ENCODE peak calls at places on chromosomes 2 and 18, in six cellular contexts. One of them, this sample, is unnamed.

GRCh38 chr2:63712748-63713147 is 124.0 kb downstream of the MDH1 start:
- DNase-seq in MM.1S: no peak
- DNase-seq in SK-N-SH: no peak
- DNase-seq in HCT116: no peak
- DNase-seq in PC-3: no peak
- DNase-seq in GM23248: peak; percentile 94
- DNase-seq in this sample: peak; percentile 13

GRCh38 chr2:102509749-102510148 is 36.7 kb downstream of the SLC9A4 start:
- DNase-seq in GM23248: no peak
- DNase-seq in PC-3: peak; percentile 58
- DNase-seq in HCT116: no peak
- DNase-seq in MM.1S: no peak
- DNase-seq in SK-N-SH: no peak
- DNase-seq in this sample: no peak

GRCh38 chr2:53242090-53242489 is 525.5 kb upstream of the CHAC2 start:
- DNase-seq in GM23248: peak; percentile 5
- DNase-seq in MM.1S: no peak
- DNase-seq in SK-N-SH: no peak
- DNase-seq in PC-3: no peak
- DNase-seq in HCT116: no peak
- DNase-seq in this sample: no peak

GRCh38 chr2:51996569-51996917 is 964.6 kb upstream of the NRXN1 start:
- DNase-seq in HCT116: no peak
- DNase-seq in GM23248: no peak
- DNase-seq in PC-3: no peak
- DNase-seq in SK-N-SH: no peak
- DNase-seq in MM.1S: no peak
- DNase-seq in this sample: no peak

GRCh38 chr2:3778841-3779505 is 75.6 kb downstream of the DCDC2C start:
- DNase-seq in MM.1S: no peak
- DNase-seq in HCT116: no peak
- DNase-seq in PC-3: no peak
- DNase-seq in SK-N-SH: no peak
- DNase-seq in GM23248: no peak
- DNase-seq in this sample: no peak

GRCh38 chr18:36464126-36464651 is 166.7 kb downstream of the FHOD3 start:
- DNase-seq in HCT116: no peak
- DNase-seq in PC-3: no peak
- DNase-seq in GM23248: no peak
- DNase-seq in MM.1S: no peak
- DNase-seq in SK-N-SH: no peak
- DNase-seq in this sample: peak; percentile 23

GRCh38 chr2:172640389-172640788 is 84.5 kb downstream of the PDK1 start:
- DNase-seq in MM.1S: no peak
- DNase-seq in GM23248: peak; percentile 36
- DNase-seq in HCT116: no peak
- DNase-seq in PC-3: peak; percentile 45
- DNase-seq in SK-N-SH: no peak
- DNase-seq in this sample: no peak

GRCh38 chr18:48462510-48462909 is 53.3 kb upstream of the ZBTB7C start:
- DNase-seq in GM23248: no peak
- DNase-seq in HCT116: no peak
- DNase-seq in PC-3: no peak
- DNase-seq in SK-N-SH: no peak
- DNase-seq in MM.1S: no peak
- DNase-seq in this sample: no peak

GRCh38 chr2:30216157-30216556 is 15.2 kb upstream of the LBH start:
- DNase-seq in PC-3: no peak
- DNase-seq in HCT116: no peak
- DNase-seq in MM.1S: no peak
- DNase-seq in GM23248: peak; percentile 79
- DNase-seq in SK-N-SH: no peak
- DNase-seq in this sample: no peak

GRCh38 chr2:69642709-69643601 is 584 bp downstream of the AAK1 start:
- DNase-seq in HCT116: no peak
- DNase-seq in GM23248: peak; percentile 90
- DNase-seq in MM.1S: peak; percentile 80
- DNase-seq in SK-N-SH: peak; percentile 55
- DNase-seq in PC-3: peak; percentile 74
- DNase-seq in this sample: peak; percentile 72

GRCh38 chr2:50729306-50730105 is 302.4 kb downstream of the NRXN1 start:
- DNase-seq in MM.1S: no peak
- DNase-seq in GM23248: no peak
- DNase-seq in PC-3: no peak
- DNase-seq in SK-N-SH: no peak
- DNase-seq in HCT116: no peak
- DNase-seq in this sample: no peak

GRCh38 chr2:177616731-177617130 is 224.2 kb downstream of the AGPS start:
- DNase-seq in GM23248: no peak
- DNase-seq in MM.1S: no peak
- DNase-seq in HCT116: no peak
- DNase-seq in SK-N-SH: no peak
- DNase-seq in PC-3: no peak
- DNase-seq in this sample: no peak

GRCh38 chr2:209411718-209412117 is 12.1 kb upstream of the MAP2 start:
- DNase-seq in GM23248: no peak
- DNase-seq in PC-3: peak; percentile 29
- DNase-seq in MM.1S: no peak
- DNase-seq in HCT116: no peak
- DNase-seq in SK-N-SH: no peak
- DNase-seq in this sample: no peak

GRCh38 chr2:146814971-146815370 is 1029.9 kb upstream of the ACVR2A start:
- DNase-seq in MM.1S: no peak
- DNase-seq in HCT116: no peak
- DNase-seq in PC-3: peak; percentile 89
- DNase-seq in GM23248: no peak
- DNase-seq in SK-N-SH: no peak
- DNase-seq in this sample: no peak

GRCh38 chr2:112482309-112483046 is 522 bp downstream of the TTL start:
- DNase-seq in MM.1S: peak; percentile 39
- DNase-seq in SK-N-SH: peak; percentile 77
- DNase-seq in HCT116: no peak
- DNase-seq in GM23248: peak; percentile 69
- DNase-seq in PC-3: peak; percentile 41
- DNase-seq in this sample: peak; percentile 61

GRCh38 chr2:52572469-52572894 is 1195.1 kb upstream of the CHAC2 start:
- DNase-seq in HCT116: no peak
- DNase-seq in GM23248: no peak
- DNase-seq in MM.1S: no peak
- DNase-seq in PC-3: no peak
- DNase-seq in SK-N-SH: peak; percentile 3
- DNase-seq in this sample: no peak

GRCh38 chr18:79197531-79197930 is 128.3 kb downstream of the ATP9B start:
- DNase-seq in HCT116: no peak
- DNase-seq in PC-3: no peak
- DNase-seq in GM23248: no peak
- DNase-seq in MM.1S: peak; percentile 66
- DNase-seq in SK-N-SH: no peak
- DNase-seq in this sample: no peak

GRCh38 chr2:120224256-120224655 is 1.1 kb upstream of the TMEM185B start:
- DNase-seq in PC-3: no peak
- DNase-seq in MM.1S: no peak
- DNase-seq in SK-N-SH: no peak
- DNase-seq in GM23248: no peak
- DNase-seq in HCT116: no peak
- DNase-seq in this sample: no peak

GRCh38 chr2:858646-859045 is 92.0 kb upstream of the SNTG2 start:
- DNase-seq in HCT116: no peak
- DNase-seq in MM.1S: no peak
- DNase-seq in GM23248: no peak
- DNase-seq in PC-3: no peak
- DNase-seq in SK-N-SH: no peak
- DNase-seq in this sample: no peak

GRCh38 chr18:45724591-45724990 is 610 bp downstream of the SLC14A1 start:
- DNase-seq in GM23248: no peak
- DNase-seq in SK-N-SH: no peak
- DNase-seq in HCT116: no peak
- DNase-seq in PC-3: no peak
- DNase-seq in MM.1S: no peak
- DNase-seq in this sample: no peak

GRCh38 chr2:142234701-142235100 is 103.9 kb upstream of the LRP1B start:
- DNase-seq in SK-N-SH: no peak
- DNase-seq in HCT116: no peak
- DNase-seq in GM23248: no peak
- DNase-seq in MM.1S: no peak
- DNase-seq in PC-3: no peak
- DNase-seq in this sample: no peak

GRCh38 chr2:215772634-215773563 is 240.5 kb downstream of the MREG start:
- DNase-seq in GM23248: peak; percentile 75
- DNase-seq in MM.1S: no peak
- DNase-seq in PC-3: no peak
- DNase-seq in SK-N-SH: no peak
- DNase-seq in HCT116: no peak
- DNase-seq in this sample: no peak

GRCh38 chr2:188142636-188143035 is 149.0 kb upstream of the GULP1 start:
- DNase-seq in HCT116: no peak
- DNase-seq in MM.1S: no peak
- DNase-seq in GM23248: peak; percentile 62
- DNase-seq in PC-3: peak; percentile 64
- DNase-seq in SK-N-SH: no peak
- DNase-seq in this sample: no peak

GRCh38 chr2:35104306-35104705 is 1251.3 kb upstream of the CRIM1 start:
- DNase-seq in HCT116: no peak
- DNase-seq in MM.1S: no peak
- DNase-seq in SK-N-SH: no peak
- DNase-seq in GM23248: no peak
- DNase-seq in PC-3: no peak
- DNase-seq in this sample: no peak

DNA sequence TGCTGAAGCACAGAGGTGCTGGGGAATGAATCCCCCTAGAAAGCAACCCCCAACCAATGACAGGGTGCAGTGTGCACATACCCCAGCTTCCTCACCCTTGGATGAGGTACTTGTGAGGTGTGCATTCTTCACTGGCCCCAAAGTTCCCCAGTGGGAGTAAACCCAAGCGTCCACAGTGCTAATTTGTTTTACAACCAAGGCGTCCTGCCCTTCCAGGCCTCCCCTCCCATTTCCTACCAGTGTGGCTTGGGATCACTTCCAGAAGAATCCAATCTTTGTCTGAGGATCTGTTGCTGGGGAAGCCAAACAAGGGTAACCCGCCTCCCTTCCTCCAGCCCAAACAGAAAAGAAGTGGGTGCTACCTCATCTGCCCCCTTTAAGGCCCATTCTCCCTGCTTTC is 40.3 kb upstream of the TEX51 start:
- DNase-seq in HCT116: no peak
- DNase-seq in PC-3: no peak
- DNase-seq in MM.1S: no peak
- DNase-seq in SK-N-SH: no peak
- DNase-seq in GM23248: no peak
- DNase-seq in this sample: no peak
- TF ChIP-seq EZH2phosphoT487 in HCT116: no peak
- TF ChIP-seq EZH2phosphoT487 in PC-3: no peak
- TF ChIP-seq EZH2phosphoT487 in MM.1S: no peak
- TF ChIP-seq EZH2phosphoT487 in SK-N-SH: no peak
- TF ChIP-seq EZH2phosphoT487 in GM23248: no peak
- TF ChIP-seq EZH2phosphoT487 in this sample: no peak

GRCh38 chr2:15939854-15940660 is at the start of gene MYCN:
- DNase-seq in SK-N-SH: peak; percentile 89
- DNase-seq in GM23248: no peak
- DNase-seq in PC-3: no peak
- DNase-seq in HCT116: no peak
- DNase-seq in MM.1S: peak; percentile 91
- DNase-seq in this sample: peak; percentile 95
- H3K9ac ChIP-seq in SK-N-SH: no peak within 1 kb of the TSS
- H3K9ac ChIP-seq in GM23248: no peak within 1 kb of the TSS
- H3K9ac ChIP-seq in PC-3: no peak within 1 kb of the TSS
- H3K9ac ChIP-seq in HCT116: no peak within 1 kb of the TSS
- H3K9ac ChIP-seq in MM.1S: peak within 1 kb of the TSS; percentile 57
- H3K9ac ChIP-seq in this sample: peak within 1 kb of the TSS; percentile 28

GRCh38 chr2:15042824-15043223 is 410.3 kb downstream of the LRATD1 start:
- DNase-seq in MM.1S: no peak
- DNase-seq in HCT116: no peak
- DNase-seq in GM23248: peak; percentile 68
- DNase-seq in PC-3: peak; percentile 65
- DNase-seq in SK-N-SH: no peak
- DNase-seq in this sample: no peak
- TF ChIP-seq EZH2phosphoT487 in MM.1S: no peak
- TF ChIP-seq EZH2phosphoT487 in HCT116: no peak
- TF ChIP-seq EZH2phosphoT487 in GM23248: no peak
- TF ChIP-seq EZH2phosphoT487 in PC-3: no peak
- TF ChIP-seq EZH2phosphoT487 in SK-N-SH: no peak
- TF ChIP-seq EZH2phosphoT487 in this sample: no peak

DNA sequence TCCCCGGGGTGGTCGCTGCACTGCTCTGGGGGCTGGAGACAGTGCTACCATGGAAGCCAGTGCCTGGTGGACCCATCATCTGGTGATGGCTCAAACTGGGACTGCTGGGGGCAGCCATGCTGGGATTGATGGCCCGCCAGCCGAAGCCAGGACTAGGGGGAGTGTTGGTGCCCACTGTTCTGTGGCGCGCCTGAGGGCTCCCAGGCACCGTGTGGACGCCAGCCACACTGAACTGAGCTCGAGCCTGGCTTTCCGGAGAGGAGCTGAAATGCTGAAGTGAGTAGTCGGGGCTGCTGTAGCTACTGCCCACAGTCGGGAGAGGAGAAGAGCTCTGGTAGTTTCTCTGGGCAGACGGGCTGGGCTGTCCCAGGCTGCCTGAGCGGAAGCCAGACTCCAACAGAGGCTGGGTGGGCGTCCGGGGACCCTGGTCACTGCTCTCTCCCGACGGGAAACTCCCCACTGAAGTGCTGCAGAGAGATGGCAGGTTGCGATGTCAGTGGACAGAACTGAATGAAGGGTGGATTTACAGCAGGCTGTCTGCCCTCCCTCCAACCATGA is 184.4 kb downstream of the TNS1 start:
- DNase-seq in GM23248: no peak
- DNase-seq in MM.1S: no peak
- DNase-seq in PC-3: no peak
- DNase-seq in HCT116: no peak
- DNase-seq in SK-N-SH: no peak
- DNase-seq in this sample: no peak
- H3K9ac ChIP-seq in GM23248: no peak overlapping the region
- H3K9ac ChIP-seq in MM.1S: no peak overlapping the region
- H3K9ac ChIP-seq in PC-3: no peak overlapping the region
- H3K9ac ChIP-seq in HCT116: no peak overlapping the region
- H3K9ac ChIP-seq in SK-N-SH: no peak overlapping the region
- H3K9ac ChIP-seq in this sample: no peak overlapping the region

GRCh38 chr2:84963692-84964405 is 7.1 kb upstream of the KCMF1 start:
- DNase-seq in MM.1S: no peak
- DNase-seq in PC-3: peak; percentile 52
- DNase-seq in HCT116: no peak
- DNase-seq in GM23248: peak; percentile 96
- DNase-seq in SK-N-SH: no peak
- DNase-seq in this sample: no peak
- TF ChIP-seq EZH2phosphoT487 in MM.1S: no peak
- TF ChIP-seq EZH2phosphoT487 in PC-3: no peak
- TF ChIP-seq EZH2phosphoT487 in HCT116: no peak
- TF ChIP-seq EZH2phosphoT487 in GM23248: no peak
- TF ChIP-seq EZH2phosphoT487 in SK-N-SH: no peak
- TF ChIP-seq EZH2phosphoT487 in this sample: no peak

DNA sequence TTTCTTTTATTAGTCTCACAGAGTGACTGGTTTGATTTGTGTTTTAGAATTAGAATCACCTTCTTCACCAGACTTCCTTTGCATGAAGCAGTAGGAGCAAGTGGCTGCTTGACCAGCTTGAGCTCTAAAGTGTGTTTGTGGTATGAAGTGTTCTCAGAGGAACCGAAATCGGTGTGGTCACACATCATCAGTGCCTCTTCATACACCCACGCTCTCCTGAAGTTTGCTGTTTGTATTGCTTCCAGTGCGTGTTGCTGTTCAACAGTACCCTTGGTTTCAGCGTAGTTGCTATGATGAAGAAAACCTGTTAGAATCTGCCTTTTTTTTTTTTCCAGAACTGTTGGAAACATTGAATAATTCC is 77.9 kb downstream of the LIMS1 start:
- DNase-seq in HCT116: no peak
- DNase-seq in GM23248: no peak
- DNase-seq in MM.1S: peak; percentile 86
- DNase-seq in SK-N-SH: no peak
- DNase-seq in PC-3: no peak
- DNase-seq in this sample: no peak
- H3K9ac ChIP-seq in HCT116: no peak overlapping the region
- H3K9ac ChIP-seq in GM23248: no peak overlapping the region
- H3K9ac ChIP-seq in MM.1S: peak overlapping the region; percentile 73
- H3K9ac ChIP-seq in SK-N-SH: no peak overlapping the region
- H3K9ac ChIP-seq in PC-3: no peak overlapping the region
- H3K9ac ChIP-seq in this sample: no peak overlapping the region